ENCODE peak calls at places on chromosome 18, in seven cellular contexts. U is choroid plexus epithelial cell, F is foreskin fibroblast, B is lower lobe of right lung, D is Panc1, T is heart left ventricle, O is uterus. P is an unnamed sample.

GRCh38 chr18:9839806-9840205 is 46.0 kb upstream of the TXNDC2 start:
- DNase-seq in O (no peak), D (no peak), F (no peak), B (no peak), T (no peak), U (no peak), P (no peak)

GRCh38 chr18:9422816-9423519 is 52.3 kb upstream of the RALBP1 start:
- DNase-seq in O (no peak), B (no peak), U (no peak), D (no peak), F (no peak), T (no peak), P (no peak)

GRCh38 chr18:63997041-63997440 is 27.2 kb downstream of the SERPINB8 start:
- DNase-seq in B (no peak), U (no peak), D (no peak), T (no peak), O (no peak), F (no peak), P (no peak)

GRCh38 chr18:25351773-25352628 is at the start of gene ZNF521:
- DNase-seq in D (no peak), O (peak), U (peak), F (peak), B (peak), T (peak), P (peak)

GRCh38 chr18:24181806-24182205 is 42.9 kb downstream of the CABYR start:
- DNase-seq in U (peak), T (no peak), O (no peak), D (no peak), B (no peak), F (peak), P (no peak)

GRCh38 chr18:14978962-14979535 is 231.1 kb downstream of the ANKRD30B start:
- DNase-seq in F (peak), U (peak), D (no peak), O (no peak), B (no peak), T (no peak), P (peak)

GRCh38 chr18:58241877-58242276 is 197.9 kb downstream of the NEDD4L start:
- DNase-seq in U (peak), O (no peak), D (no peak), F (peak), B (no peak), T (no peak), P (no peak)

GRCh38 chr18:58042826-58043362 is 1.1 kb upstream of the NEDD4L start:
- DNase-seq in B (no peak), U (no peak), O (no peak), T (no peak), F (no peak), D (no peak), P (no peak)

GRCh38 chr18:35905436-35905835 is 67.0 kb upstream of the RMP24 start:
- DNase-seq in F (no peak), B (no peak), T (no peak), D (no peak), O (no peak), U (no peak), P (no peak)

GRCh38 chr18:57801379-57802165 is 1.5 kb downstream of the ATP8B1 start:
- DNase-seq in U (peak), O (no peak), B (no peak), D (no peak), T (peak), F (peak), P (no peak)

GRCh38 chr18:60445341-60445740 is 72.8 kb upstream of the MC4R start:
- DNase-seq in B (no peak), F (peak), D (no peak), U (peak), T (no peak), O (no peak), P (no peak)

DNA sequence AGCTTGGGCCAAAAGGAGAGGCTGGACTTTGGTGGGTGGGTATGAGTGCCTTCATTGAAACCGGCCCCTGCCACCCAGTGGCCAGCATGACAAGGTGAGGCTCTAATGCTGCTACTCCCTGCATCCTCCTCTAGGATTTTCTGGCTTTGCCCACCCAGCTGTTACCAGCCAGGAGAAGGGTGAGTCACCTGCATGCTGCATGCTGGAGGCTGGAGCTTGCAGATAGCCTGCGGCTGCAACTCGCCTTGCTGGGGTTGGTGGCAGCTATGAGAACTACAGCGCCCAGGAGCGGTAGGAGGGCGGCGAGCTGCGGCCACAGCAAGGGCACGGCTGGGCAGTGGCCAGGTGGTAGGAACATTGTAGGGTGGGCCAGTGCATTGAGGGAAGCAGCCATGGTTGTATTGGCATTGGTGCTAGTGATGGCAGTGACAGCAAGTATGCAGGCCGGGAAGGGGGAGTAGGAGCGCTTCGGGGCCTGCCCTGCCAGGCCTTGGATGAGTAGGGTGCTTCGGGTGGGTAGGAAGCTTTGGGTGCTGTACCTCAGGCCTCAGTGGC is 75.4 kb upstream of the SLC35G4 start:
- DNase-seq in T (no peak), B (no peak), U (no peak), O (no peak), D (no peak), F (no peak), P (no peak)
- H3K4me3 ChIP-seq in T (no peak), B (no peak), U (no peak), O (no peak), D (no peak), F (no peak), P (no peak)

GRCh38 chr18:47247036-47247832 is 4.2 kb downstream of the SKOR2 start:
- DNase-seq in D (no peak), O (no peak), T (no peak), B (no peak), F (no peak), U (no peak), P (no peak)
- H3K4me3 ChIP-seq in D (no peak), O (no peak), T (no peak), B (no peak), F (no peak), U (no peak), P (no peak)

DNA sequence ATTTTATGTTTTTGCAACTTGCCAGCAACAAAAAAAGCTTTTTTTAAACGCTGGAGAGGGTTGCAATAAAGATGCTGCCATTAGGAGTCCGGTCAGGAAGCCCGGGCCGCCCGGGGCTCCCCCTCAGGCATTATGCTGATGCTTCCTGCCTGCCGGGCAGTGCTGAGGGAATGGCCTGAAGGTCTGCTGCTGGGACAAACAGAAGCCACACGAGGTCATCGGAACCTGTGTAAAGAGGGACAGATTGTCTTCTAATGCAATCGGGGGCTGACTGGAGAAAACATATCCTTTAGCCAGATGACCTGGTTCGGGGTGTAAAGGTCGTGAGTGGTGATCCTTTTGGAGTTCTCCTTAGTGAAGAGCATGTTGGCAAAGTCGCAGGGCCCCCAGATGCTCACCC is 2.3 kb downstream of the IMPA2 start:
- DNase-seq in O (no peak), F (no peak), D (no peak), U (no peak), T (no peak), B (no peak), P (no peak)
- H3K4me3 ChIP-seq in O (no peak), F (no peak), D (no peak), U (no peak), T (no peak), B (peak), P (no peak)

DNA sequence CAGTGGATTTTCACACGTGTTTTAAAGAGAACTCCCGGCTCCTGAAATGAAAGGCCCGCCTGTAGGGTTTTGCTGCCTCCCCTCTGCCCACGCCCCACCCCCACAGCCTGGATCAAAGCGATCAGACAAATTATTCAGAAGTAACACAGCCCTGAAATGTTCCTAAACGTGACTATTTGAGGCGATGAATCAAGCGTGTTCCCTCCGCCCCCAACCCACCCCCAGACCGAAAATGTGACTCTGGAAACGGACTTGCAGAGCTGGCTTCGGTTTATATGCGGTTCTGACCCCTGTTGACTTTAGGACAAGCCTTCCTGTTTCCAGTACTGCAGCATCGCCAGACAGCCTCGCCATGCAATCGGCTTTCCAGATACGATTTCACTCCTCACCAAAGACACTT is 28.8 kb upstream of the SMIM21 start:
- DNase-seq in U (peak), T (no peak), D (no peak), F (peak), B (no peak), O (no peak), P (no peak)
- H3K4me3 ChIP-seq in U (peak), T (peak), D (no peak), F (peak), B (peak), O (peak), P (no peak)

GRCh38 chr18:28178720-28179119 is 1.8 kb upstream of the CDH2 start:
- DNase-seq in B (no peak), U (peak), F (peak), T (no peak), D (no peak), O (no peak), P (no peak)
- H3K4me3 ChIP-seq in B (no peak), U (peak), F (peak), T (peak), D (peak), O (no peak), P (no peak)

GRCh38 chr18:21398121-21398520 is 156.1 kb downstream of the GREB1L start:
- DNase-seq in D (no peak), T (no peak), O (no peak), B (no peak), F (no peak), U (no peak), P (no peak)
- H3K4me3 ChIP-seq in D (no peak), T (no peak), O (no peak), B (no peak), F (no peak), U (no peak), P (no peak)

P was measured in Caco-2.